ENCODE peak calls at places on chromosomes 13 and 19, in seven cellular contexts. S is fibroblast of gingiva; U is HCT116; B is activated naive CD8-positive, alpha-beta T cell treated with anti-CD3 and anti-CD28 coated beads for 36 hours; J is EH; Y is EL; D is non-pigmented ciliary epithelial cell. M is an unnamed sample.

GRCh38 chr19:42370068-42370520 is 20.0 kb downstream of the CNFN start:
- DNase-seq in D (no peak), S (no peak), J (no peak), U (no peak), B (no peak), Y (no peak), M (no peak)

GRCh38 chr13:94224670-94225069 is 254.8 kb downstream of the DCT start:
- DNase-seq in U (no peak), J (no peak), D (no peak), S (no peak), B (no peak), Y (no peak), M (no peak)

GRCh38 chr13:19601749-19602725 is 31.4 kb upstream of the MPHOSPH8 start:
- DNase-seq in J (peak), Y (peak), D (no peak), S (peak), B (peak), U (no peak), M (peak)

GRCh38 chr19:13150187-13150918 is at the start of the genes IER2 and STX10:
- DNase-seq in S (peak), B (peak), J (peak), D (no peak), U (no peak), Y (peak), M (peak)

GRCh38 chr19:19480688-19481087 is 34.7 kb downstream of the TSSK6 start:
- DNase-seq in B (peak), U (no peak), J (no peak), Y (no peak), S (no peak), D (no peak), M (no peak)

GRCh38 chr19:916645-917322 is 349 bp upstream of the KISS1R start:
- DNase-seq in D (no peak), U (no peak), J (no peak), S (no peak), Y (no peak), B (no peak), M (no peak)

GRCh38 chr13:42277618-42278276 is 5.8 kb downstream of the AKAP11 start:
- DNase-seq in Y (no peak), S (no peak), B (no peak), J (peak), U (no peak), D (no peak), M (no peak)

GRCh38 chr19:572891-573825 is 762 bp downstream of the BSG start:
- DNase-seq in Y (peak), B (no peak), U (no peak), D (no peak), S (peak), J (peak), M (no peak)

GRCh38 chr19:1401138-1401888 is at the start of gene GAMT:
- DNase-seq in U (no peak), D (no peak), S (peak), B (peak), J (peak), Y (peak), M (peak)

GRCh38 chr13:89982406-89983085 is 1364.9 kb upstream of the MIR17HG start:
- DNase-seq in D (peak), U (no peak), S (peak), Y (peak), B (no peak), J (no peak), M (no peak)

GRCh38 chr13:31221057-31221456 is 21.3 kb downstream of the B3GLCT start:
- DNase-seq in S (no peak), Y (no peak), J (no peak), D (no peak), B (no peak), U (no peak), M (no peak)

GRCh38 chr19:1163934-1164683 is 10.0 kb downstream of the SBNO2 start:
- DNase-seq in Y (no peak), D (no peak), U (no peak), S (no peak), J (no peak), B (no peak), M (no peak)

GRCh38 chr13:20001351-20001750 is 42.8 kb downstream of the ZMYM2 start:
- DNase-seq in B (no peak), Y (no peak), D (no peak), U (no peak), J (no peak), S (no peak), M (no peak)

GRCh38 chr13:28653111-28653510 is 5.8 kb upstream of the POMP start:
- DNase-seq in U (no peak), Y (no peak), S (no peak), D (no peak), J (no peak), B (no peak), M (no peak)

GRCh38 chr13:40408602-40409001 is 257.8 kb downstream of the FOXO1 start:
- DNase-seq in S (no peak), J (peak), B (no peak), Y (peak), D (peak), U (peak), M (no peak)

GRCh38 chr19:8361921-8362793 is 1.8 kb upstream of the ANGPTL4 start:
- DNase-seq in S (peak), J (peak), Y (peak), U (peak), B (no peak), D (peak), M (no peak)

GRCh38 chr19:47095707-47096704 is 17.6 kb downstream of the ZC3H4 start:
- DNase-seq in B (no peak), U (peak), Y (no peak), S (peak), D (no peak), J (peak), M (no peak)

GRCh38 chr13:40315416-40316064 is 350.9 kb downstream of the FOXO1 start:
- DNase-seq in J (no peak), Y (no peak), S (no peak), D (no peak), B (peak), U (no peak), M (no peak)

GRCh38 chr13:92547256-92547655 is 679.4 kb upstream of the GPC6 start:
- DNase-seq in B (no peak), Y (no peak), J (no peak), S (no peak), D (peak), U (no peak), M (no peak)

GRCh38 chr13:37360556-37360955 is 238.0 kb downstream of the POSTN start:
- DNase-seq in J (peak), D (no peak), Y (peak), S (no peak), U (no peak), B (no peak), M (no peak)

GRCh38 chr19:42494321-42494720 is 34.0 kb downstream of the CEACAM1 start:
- DNase-seq in U (no peak), D (no peak), S (peak), Y (no peak), J (peak), B (no peak), M (no peak)

GRCh38 chr19:35781650-35782049 is 6.3 kb downstream of the ARHGAP33 start:
- DNase-seq in U (no peak), B (no peak), J (no peak), D (no peak), S (no peak), Y (no peak), M (no peak)

GRCh38 chr19:29275266-29275665 is 62.3 kb upstream of the UQCRFS1 start:
- DNase-seq in Y (no peak), U (no peak), D (no peak), S (no peak), J (no peak), B (no peak), M (no peak)

GRCh38 chr19:51295382-51296126 is 15.9 kb upstream of the IGLON5 start:
- DNase-seq in D (no peak), J (no peak), U (no peak), Y (no peak), S (no peak), B (no peak), M (no peak)

GRCh38 chr19:2469102-2469914 is 6.6 kb upstream of the GADD45B start:
- DNase-seq in S (peak), Y (peak), B (peak), U (peak), D (no peak), J (peak), M (no peak)

GRCh38 chr13:55160911-55161310 is 1979.8 kb upstream of the PRR20A start:
- DNase-seq in J (no peak), U (no peak), S (no peak), B (no peak), D (no peak), Y (no peak), M (no peak)

GRCh38 chr13:82341116-82341515 is 1541.2 kb downstream of the SLITRK1 start:
- DNase-seq in B (no peak), U (no peak), S (no peak), Y (peak), D (no peak), J (no peak), M (no peak)

GRCh38 chr13:77429320-77430142 is 102.6 kb upstream of the MYCBP2 start:
- DNase-seq in D (no peak), U (no peak), J (peak), Y (no peak), S (no peak), B (peak), M (no peak)

GRCh38 chr13:22141636-22142035 is 470.8 kb downstream of the FGF9 start:
- DNase-seq in J (no peak), D (no peak), S (no peak), B (no peak), Y (no peak), U (no peak), M (no peak)

GRCh38 chr13:63942372-63942771 is 2526.7 kb upstream of the PCDH20 start:
- DNase-seq in U (no peak), D (no peak), S (no peak), J (no peak), Y (no peak), B (no peak), M (no peak)

GRCh38 chr13:31943591-31943990 is 88.0 kb upstream of the FRY start:
- DNase-seq in D (no peak), Y (no peak), U (no peak), S (peak), J (no peak), B (no peak), M (no peak)

GRCh38 chr19:5313307-5313706 is 27.3 kb downstream of the PTPRS start:
- DNase-seq in B (peak), Y (no peak), U (no peak), S (no peak), J (no peak), D (no peak), M (no peak)

GRCh38 chr13:102555914-102556553 is 40.8 kb upstream of the TPP2 start:
- DNase-seq in U (peak), B (peak), J (peak), S (peak), Y (peak), D (peak), M (peak)

GRCh38 chr19:55255618-55256423 is 3.0 kb downstream of the PPP6R1 start:
- DNase-seq in B (peak), S (no peak), Y (peak), D (no peak), U (no peak), J (peak), M (no peak)

GRCh38 chr13:93859666-93860065 is 619.8 kb downstream of the DCT start:
- DNase-seq in D (peak), U (no peak), Y (peak), S (no peak), J (peak), B (no peak), M (no peak)

GRCh38 chr19:23482829-23483228 is 87.6 kb upstream of the ZNF91 start:
- DNase-seq in J (no peak), U (no peak), S (no peak), B (no peak), Y (peak), D (no peak), M (no peak)